ENCODE peak calls at places on chromosomes 13 and 19, in eight cellular contexts. I, R, K, W, O, T, P and M are unnamed samples.

GRCh38 chr19:44745386-44745831 is 3.1 kb upstream of the BCL3 start:
- DNase-seq in I (peak), R (peak), K (no peak), W (peak), O (peak), T (peak), P (peak), M (no peak)

GRCh38 chr13:109700176-109700575 is 86.2 kb downstream of the IRS2 start:
- DNase-seq in I (peak), R (no peak), K (no peak), W (peak), O (peak), T (peak), P (no peak), M (peak)

GRCh38 chr19:14347999-14348889 is 33.0 kb upstream of the ADGRE5 start:
- DNase-seq in I (peak), R (peak), K (peak), W (peak), O (peak), T (no peak), P (peak), M (peak)

GRCh38 chr19:16369664-16370576 is 45.3 kb downstream of the KLF2 start:
- DNase-seq in I (no peak), R (no peak), K (no peak), W (no peak), O (no peak), T (no peak), P (no peak), M (no peak)

GRCh38 chr19:13964776-13965175 is 12.5 kb downstream of the DCAF15 start:
- DNase-seq in I (no peak), R (no peak), K (no peak), W (peak), O (no peak), T (no peak), P (no peak), M (no peak)

GRCh38 chr19:35306473-35307246 is 14.7 kb downstream of the MAG start:
- DNase-seq in I (no peak), R (peak), K (no peak), W (no peak), O (no peak), T (peak), P (no peak), M (peak)

GRCh38 chr19:12872941-12873890 is 8.0 kb downstream of the DNASE2 start:
- DNase-seq in I (peak), R (peak), K (peak), W (peak), O (no peak), T (peak), P (no peak), M (no peak)

GRCh38 chr19:29372921-29373797 is 152.6 kb upstream of the VSTM2B start:
- DNase-seq in I (no peak), R (no peak), K (no peak), W (no peak), O (no peak), T (no peak), P (peak), M (no peak)

GRCh38 chr19:8240274-8241229 is 31.4 kb downstream of the CERS4 start:
- DNase-seq in I (peak), R (peak), K (peak), W (peak), O (peak), T (peak), P (peak), M (peak)

GRCh38 chr19:10979950-10980349 is 19.1 kb downstream of the SMARCA4 start:
- DNase-seq in I (peak), R (no peak), K (no peak), W (peak), O (no peak), T (no peak), P (no peak), M (no peak)
- TF ChIP-seq CTCF in I (peak), R (no peak), K (no peak), W (no peak), O (no peak), T (no peak), P (no peak), M (no peak)

GRCh38 chr13:97911311-97912138 is 42.0 kb upstream of the IPO5 start:
- DNase-seq in I (no peak), R (peak), K (peak), W (no peak), O (no peak), T (peak), P (no peak), M (peak)
- TF ChIP-seq CTCF in I (no peak), R (peak), K (peak), W (peak), O (no peak), T (peak), P (peak), M (peak)

GRCh38 chr19:51108066-51108804 is at the start of gene CTU1:
- DNase-seq in I (peak), R (peak), K (peak), W (peak), O (peak), T (peak), P (peak), M (peak)
- TF ChIP-seq CTCF in I (peak), R (no peak), K (no peak), W (no peak), O (peak), T (no peak), P (no peak), M (no peak)

GRCh38 chr19:43445426-43445825 is 20.0 kb downstream of the LYPD3 start:
- DNase-seq in I (no peak), R (no peak), K (no peak), W (no peak), O (no peak), T (no peak), P (no peak), M (no peak)
- TF ChIP-seq CTCF in I (no peak), R (no peak), K (no peak), W (no peak), O (no peak), T (no peak), P (no peak), M (no peak)

GRCh38 chr13:29594710-29595379 is 643 bp downstream of the SLC7A1 start:
- DNase-seq in I (peak), R (no peak), K (peak), W (peak), O (peak), T (no peak), P (peak), M (peak)

GRCh38 chr13:29594310-29594709 is 1.2 kb downstream of the SLC7A1 start:
- DNase-seq in I (peak), R (no peak), K (peak), W (peak), O (no peak), T (peak), P (no peak), M (peak)

GRCh38 chr13:29597246-29597645 is 1.8 kb upstream of the SLC7A1 start:
- DNase-seq in I (no peak), R (no peak), K (no peak), W (no peak), O (no peak), T (no peak), P (no peak), M (no peak)

GRCh38 chr13:29596064-29596418 is 553 bp upstream of the SLC7A1 start:
- DNase-seq in I (no peak), R (no peak), K (no peak), W (no peak), O (no peak), T (no peak), P (no peak), M (no peak)

DNA sequence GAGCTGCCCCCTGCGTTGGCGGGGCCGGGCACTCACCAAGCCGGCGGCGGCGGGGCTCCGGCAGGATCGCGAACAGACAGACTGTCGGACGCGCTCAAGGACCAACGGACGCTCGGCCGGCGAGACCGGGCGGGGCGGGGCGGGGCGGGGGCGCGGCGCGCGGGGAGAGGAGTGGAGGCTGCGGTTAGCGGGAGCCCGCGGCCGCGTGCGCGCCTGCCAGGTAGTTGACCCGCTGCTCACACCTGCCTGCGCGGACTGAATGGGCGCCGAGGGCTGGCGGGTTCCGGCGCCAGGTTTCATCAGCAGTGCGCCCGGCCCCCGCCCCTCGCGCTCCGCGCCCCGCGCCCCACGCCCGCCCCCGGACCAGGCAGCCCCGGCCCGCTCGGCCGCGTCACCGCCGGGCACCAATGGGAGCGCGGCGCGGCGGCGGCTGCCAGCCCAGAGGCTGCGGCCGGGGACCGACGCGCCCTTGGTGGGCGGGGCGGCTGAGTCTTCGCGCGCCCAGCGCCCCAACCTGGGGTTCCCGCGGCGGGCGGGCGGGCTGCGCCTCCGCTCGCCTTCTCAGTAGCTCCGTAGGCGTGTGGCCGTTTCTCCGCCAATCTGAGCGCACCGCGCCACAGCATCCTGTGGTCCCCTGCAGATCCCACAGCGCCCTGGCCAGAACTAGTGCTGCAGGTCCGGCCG is at the start of gene SLC7A1:
- DNase-seq in I (peak), R (peak), K (peak), W (peak), O (peak), T (peak), P (peak), M (peak)
- TF ChIP-seq CTCF in I (peak), R (no peak), K (no peak), W (no peak), O (no peak), T (no peak), P (no peak), M (no peak)

DNA sequence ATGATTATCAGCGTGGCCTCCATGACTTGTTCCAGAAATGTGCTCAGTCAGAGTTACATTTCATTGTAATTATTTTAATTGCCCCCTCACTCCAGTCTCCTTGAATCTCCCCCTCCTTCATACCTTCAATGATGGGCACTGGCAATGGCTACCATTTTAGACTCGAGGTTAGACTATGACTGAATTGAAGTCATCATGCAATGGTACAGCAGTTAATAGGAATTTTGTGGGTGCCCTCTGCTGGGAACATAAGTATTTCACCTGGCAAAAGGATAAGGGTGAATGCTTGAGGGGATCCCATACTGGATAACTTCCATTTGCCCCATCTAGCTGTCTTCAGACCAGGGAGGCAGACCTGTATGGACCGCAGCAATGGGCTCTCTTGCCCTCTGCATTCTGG is 32.2 kb upstream of the USP12 start:
- DNase-seq in I (no peak), R (no peak), K (peak), W (peak), O (no peak), T (peak), P (no peak), M (no peak)
- TF ChIP-seq CTCF in I (peak), R (no peak), K (no peak), W (peak), O (peak), T (peak), P (peak), M (no peak)

DNA sequence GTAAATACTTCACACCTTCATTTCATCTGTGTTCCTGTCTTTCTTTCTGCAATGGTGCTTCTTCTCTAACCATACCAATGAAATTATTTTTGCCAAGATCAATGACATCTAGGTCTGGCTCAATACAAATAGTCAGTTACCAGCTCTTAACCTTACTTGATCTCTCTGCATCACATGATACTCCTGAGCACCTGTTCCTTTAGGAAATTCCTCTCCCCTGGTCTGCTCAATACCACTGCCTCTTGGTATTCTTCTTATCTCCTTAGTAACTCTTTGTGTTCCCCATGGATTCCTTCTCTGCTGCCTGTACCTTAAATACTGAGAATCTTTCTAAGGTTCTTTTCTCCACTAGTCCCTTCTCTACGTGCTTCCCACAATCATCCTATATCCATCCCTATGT is 25.9 kb downstream of the SOHLH2 start:
- DNase-seq in I (no peak), R (no peak), K (no peak), W (no peak), O (no peak), T (no peak), P (no peak), M (no peak)
- TF ChIP-seq CTCF in I (no peak), R (no peak), K (no peak), W (no peak), O (no peak), T (no peak), P (no peak), M (no peak)